ENCODE peak calls at places on chromosomes 7 and 10, in five cellular contexts. C, R, S, J and G are unnamed samples.

GRCh38 chr10:26879744-26880143 is 19.0 kb upstream of the ABI1 start:
- DNase-seq in C (no peak), S (no peak), J (no peak), R (no peak), G (peak)

GRCh38 chr10:79013406-79013805 is 55.4 kb upstream of the ZMIZ1 start:
- DNase-seq in C (no peak), S (peak), J (no peak), R (no peak), G (no peak)

GRCh38 chr7:117757440-117757839 is 115.8 kb downstream of the CTTNBP2 start:
- DNase-seq in C (no peak), R (no peak), S (no peak), J (no peak), G (no peak)

GRCh38 chr7:81447351-81447952 is 322.4 kb downstream of the HGF start:
- DNase-seq in C (no peak), R (no peak), J (no peak), S (no peak), G (peak)

GRCh38 chr7:84237533-84238173 is 43.1 kb upstream of the SEMA3A start:
- DNase-seq in J (no peak), S (no peak), R (no peak), C (no peak), G (no peak)

GRCh38 chr10:72124984-72125383 is 36.6 kb upstream of the SPOCK2 start:
- DNase-seq in J (no peak), S (no peak), C (no peak), R (no peak), G (no peak)

GRCh38 chr10:5583525-5584175 is 58.9 kb downstream of the CALML3 start:
- DNase-seq in J (no peak), S (no peak), R (no peak), C (peak), G (peak)

GRCh38 chr7:103915958-103916357 is 73.5 kb downstream of the RELN start:
- DNase-seq in R (no peak), S (no peak), C (no peak), J (no peak), G (no peak)

GRCh38 chr10:43594944-43595589 is 11.2 kb upstream of the ZNF485 start:
- DNase-seq in S (no peak), C (peak), J (peak), R (no peak), G (no peak)

GRCh38 chr7:139958599-139959380 is 104.0 kb downstream of the PARP12 start:
- DNase-seq in C (no peak), S (no peak), J (no peak), R (no peak), G (no peak)

GRCh38 chr7:119228482-119228881 is 1004.0 kb downstream of the ANKRD7 start:
- DNase-seq in C (no peak), R (no peak), S (no peak), J (no peak), G (no peak)

GRCh38 chr7:4880218-4880617 is 3.3 kb downstream of the RADIL start:
- DNase-seq in S (no peak), C (no peak), J (no peak), R (no peak), G (no peak)

GRCh38 chr7:15783971-15784693 is 97.6 kb upstream of the MEOX2 start:
- DNase-seq in C (no peak), J (no peak), S (no peak), R (no peak), G (no peak)

GRCh38 chr10:90319188-90319914 is 538.5 kb downstream of the HTR7 start:
- DNase-seq in R (no peak), S (no peak), C (no peak), J (peak), G (peak)

GRCh38 chr10:62467509-62467908 is 93.3 kb downstream of the ZNF365 start:
- DNase-seq in J (no peak), C (no peak), S (no peak), R (no peak), G (no peak)

GRCh38 chr7:129517931-129518330 is 15.6 kb downstream of the SMKR1 start:
- DNase-seq in C (no peak), J (no peak), R (no peak), S (no peak), G (no peak)

GRCh38 chr7:55021951-55022617 is 3.3 kb downstream of the EGFR start:
- DNase-seq in J (no peak), C (no peak), S (no peak), R (peak), G (no peak)

GRCh38 chr10:119701861-119702260 is 24.0 kb upstream of the INPP5F start:
- DNase-seq in J (no peak), R (no peak), C (peak), S (no peak), G (no peak)

GRCh38 chr7:134691820-134692705 is 45.4 kb downstream of the BPGM start:
- DNase-seq in R (peak), S (no peak), C (no peak), J (no peak), G (peak)

GRCh38 chr10:103569877-103570276 is 76.4 kb downstream of the NEURL1 start:
- DNase-seq in J (no peak), R (peak), C (no peak), S (no peak), G (no peak)

GRCh38 chr7:14834456-14834855 is 68.1 kb downstream of the DGKB start:
- DNase-seq in J (no peak), S (no peak), C (no peak), R (no peak), G (no peak)

GRCh38 chr10:36493511-36493880 is 631.9 kb upstream of the ANKRD30A start:
- DNase-seq in S (no peak), C (no peak), R (no peak), J (no peak), G (no peak)